ENCODE peak calls at places on chromosomes 3 and 15, in ten cellular contexts. One of them, this sample, is unnamed.

GRCh38 chr3:62497156-62497555 is 123.8 kb upstream of the FEZF2 start:
- DNase-seq in A549: no peak
- DNase-seq in sigmoid colon: no peak
- DNase-seq in astrocyte of the spinal cord: no peak
- DNase-seq in heart left ventricle: no peak
- DNase-seq in AG04449: no peak
- DNase-seq in ovary: no peak
- DNase-seq in suprapubic skin: no peak
- DNase-seq in lower lobe of right lung: no peak
- DNase-seq in fibroblast of lung: no peak
- DNase-seq in this sample: no peak

GRCh38 chr3:58325525-58325992 is 7.1 kb upstream of the PXK start:
- DNase-seq in A549: no peak
- DNase-seq in sigmoid colon: no peak
- DNase-seq in astrocyte of the spinal cord: no peak
- DNase-seq in heart left ventricle: no peak
- DNase-seq in AG04449: no peak
- DNase-seq in ovary: no peak
- DNase-seq in suprapubic skin: no peak
- DNase-seq in lower lobe of right lung: no peak
- DNase-seq in fibroblast of lung: no peak
- DNase-seq in this sample: no peak

GRCh38 chr3:190877925-190878324 is 15.4 kb upstream of the GMNC start:
- DNase-seq in A549: no peak
- DNase-seq in sigmoid colon: no peak
- DNase-seq in astrocyte of the spinal cord: no peak
- DNase-seq in heart left ventricle: no peak
- DNase-seq in AG04449: no peak
- DNase-seq in ovary: no peak
- DNase-seq in suprapubic skin: no peak
- DNase-seq in lower lobe of right lung: no peak
- DNase-seq in fibroblast of lung: no peak
- DNase-seq in this sample: no peak

GRCh38 chr3:85360742-85361387 is 402.1 kb downstream of the CADM2 start:
- DNase-seq in A549: peak; percentile 6
- DNase-seq in sigmoid colon: no peak
- DNase-seq in astrocyte of the spinal cord: peak; percentile 39
- DNase-seq in heart left ventricle: no peak
- DNase-seq in AG04449: no peak
- DNase-seq in ovary: no peak
- DNase-seq in suprapubic skin: no peak
- DNase-seq in lower lobe of right lung: no peak
- DNase-seq in fibroblast of lung: peak; percentile 23
- DNase-seq in this sample: no peak

GRCh38 chr3:161177996-161178395 is 43.1 kb upstream of the NMD3 start:
- DNase-seq in A549: no peak
- DNase-seq in sigmoid colon: no peak
- DNase-seq in astrocyte of the spinal cord: peak; percentile 78
- DNase-seq in heart left ventricle: no peak
- DNase-seq in AG04449: no peak
- DNase-seq in ovary: no peak
- DNase-seq in suprapubic skin: no peak
- DNase-seq in lower lobe of right lung: no peak
- DNase-seq in fibroblast of lung: peak; percentile 82
- DNase-seq in this sample: no peak

GRCh38 chr3:181316481-181316880 is 326.9 kb upstream of the DNAJC19 start:
- DNase-seq in A549: no peak
- DNase-seq in sigmoid colon: no peak
- DNase-seq in astrocyte of the spinal cord: peak; percentile 38
- DNase-seq in heart left ventricle: no peak
- DNase-seq in AG04449: no peak
- DNase-seq in ovary: no peak
- DNase-seq in suprapubic skin: no peak
- DNase-seq in lower lobe of right lung: no peak
- DNase-seq in fibroblast of lung: peak; percentile 40
- DNase-seq in this sample: no peak

GRCh38 chr3:100045696-100046095 is 68.6 kb downstream of the FILIP1L start:
- DNase-seq in A549: no peak
- DNase-seq in sigmoid colon: peak; percentile 87
- DNase-seq in astrocyte of the spinal cord: peak; percentile 96
- DNase-seq in heart left ventricle: peak; percentile 80
- DNase-seq in AG04449: peak; percentile 98
- DNase-seq in ovary: peak; percentile 58
- DNase-seq in suprapubic skin: peak; percentile 84
- DNase-seq in lower lobe of right lung: no peak
- DNase-seq in fibroblast of lung: peak; percentile 99
- DNase-seq in this sample: no peak

GRCh38 chr3:197542741-197543454 is 12.9 kb downstream of the BDH1 start:
- DNase-seq in A549: no peak
- DNase-seq in sigmoid colon: peak; percentile 73
- DNase-seq in astrocyte of the spinal cord: no peak
- DNase-seq in heart left ventricle: peak; percentile 65
- DNase-seq in AG04449: no peak
- DNase-seq in ovary: no peak
- DNase-seq in suprapubic skin: no peak
- DNase-seq in lower lobe of right lung: peak; percentile 74
- DNase-seq in fibroblast of lung: no peak
- DNase-seq in this sample: no peak

GRCh38 chr15:70208332-70208731 is 110.6 kb upstream of the TLE3 start:
- DNase-seq in A549: no peak
- DNase-seq in sigmoid colon: no peak
- DNase-seq in astrocyte of the spinal cord: no peak
- DNase-seq in heart left ventricle: no peak
- DNase-seq in AG04449: no peak
- DNase-seq in ovary: no peak
- DNase-seq in suprapubic skin: peak; percentile 21
- DNase-seq in lower lobe of right lung: no peak
- DNase-seq in fibroblast of lung: no peak
- DNase-seq in this sample: no peak

GRCh38 chr15:70555713-70556112 is 207.6 kb downstream of the UACA start:
- DNase-seq in A549: no peak
- DNase-seq in sigmoid colon: no peak
- DNase-seq in astrocyte of the spinal cord: no peak
- DNase-seq in heart left ventricle: no peak
- DNase-seq in AG04449: no peak
- DNase-seq in ovary: no peak
- DNase-seq in suprapubic skin: peak; percentile 20
- DNase-seq in lower lobe of right lung: no peak
- DNase-seq in fibroblast of lung: no peak
- DNase-seq in this sample: no peak

GRCh38 chr3:194272221-194272620 is 78.9 kb downstream of the CPN2 start:
- DNase-seq in A549: no peak
- DNase-seq in sigmoid colon: peak; percentile 66
- DNase-seq in astrocyte of the spinal cord: no peak
- DNase-seq in heart left ventricle: peak; percentile 26
- DNase-seq in AG04449: no peak
- DNase-seq in ovary: peak; percentile 18
- DNase-seq in suprapubic skin: peak; percentile 77
- DNase-seq in lower lobe of right lung: peak; percentile 42
- DNase-seq in fibroblast of lung: no peak
- DNase-seq in this sample: no peak

GRCh38 chr3:49937081-49937480 is 2.9 kb upstream of the RBM6 start:
- DNase-seq in A549: no peak
- DNase-seq in sigmoid colon: no peak
- DNase-seq in astrocyte of the spinal cord: no peak
- DNase-seq in heart left ventricle: no peak
- DNase-seq in AG04449: no peak
- DNase-seq in ovary: no peak
- DNase-seq in suprapubic skin: no peak
- DNase-seq in lower lobe of right lung: no peak
- DNase-seq in fibroblast of lung: no peak
- DNase-seq in this sample: no peak

GRCh38 chr3:6577584-6577983 is 283.3 kb upstream of the GRM7 start:
- DNase-seq in A549: no peak
- DNase-seq in sigmoid colon: no peak
- DNase-seq in astrocyte of the spinal cord: no peak
- DNase-seq in heart left ventricle: no peak
- DNase-seq in AG04449: no peak
- DNase-seq in ovary: no peak
- DNase-seq in suprapubic skin: no peak
- DNase-seq in lower lobe of right lung: no peak
- DNase-seq in fibroblast of lung: no peak
- DNase-seq in this sample: no peak

GRCh38 chr3:149480326-149481017 is 6.0 kb downstream of the TM4SF4 start:
- DNase-seq in A549: peak; percentile 85
- DNase-seq in sigmoid colon: peak; percentile 75
- DNase-seq in astrocyte of the spinal cord: peak; percentile 91
- DNase-seq in heart left ventricle: peak; percentile 78
- DNase-seq in AG04449: peak; percentile 37
- DNase-seq in ovary: peak; percentile 81
- DNase-seq in suprapubic skin: no peak
- DNase-seq in lower lobe of right lung: peak; percentile 83
- DNase-seq in fibroblast of lung: peak; percentile 84
- DNase-seq in this sample: peak; percentile 61

GRCh38 chr15:73600413-73601050 is 32.7 kb downstream of the NPTN start:
- DNase-seq in A549: no peak
- DNase-seq in sigmoid colon: no peak
- DNase-seq in astrocyte of the spinal cord: peak; percentile 15
- DNase-seq in heart left ventricle: no peak
- DNase-seq in AG04449: no peak
- DNase-seq in ovary: no peak
- DNase-seq in suprapubic skin: no peak
- DNase-seq in lower lobe of right lung: no peak
- DNase-seq in fibroblast of lung: no peak
- DNase-seq in this sample: no peak

GRCh38 chr15:29690765-29691475 is 131.3 kb downstream of the TJP1 start:
- DNase-seq in A549: no peak
- DNase-seq in sigmoid colon: no peak
- DNase-seq in astrocyte of the spinal cord: no peak
- DNase-seq in heart left ventricle: no peak
- DNase-seq in AG04449: no peak
- DNase-seq in ovary: no peak
- DNase-seq in suprapubic skin: no peak
- DNase-seq in lower lobe of right lung: no peak
- DNase-seq in fibroblast of lung: peak; percentile 41
- DNase-seq in this sample: no peak

DNA sequence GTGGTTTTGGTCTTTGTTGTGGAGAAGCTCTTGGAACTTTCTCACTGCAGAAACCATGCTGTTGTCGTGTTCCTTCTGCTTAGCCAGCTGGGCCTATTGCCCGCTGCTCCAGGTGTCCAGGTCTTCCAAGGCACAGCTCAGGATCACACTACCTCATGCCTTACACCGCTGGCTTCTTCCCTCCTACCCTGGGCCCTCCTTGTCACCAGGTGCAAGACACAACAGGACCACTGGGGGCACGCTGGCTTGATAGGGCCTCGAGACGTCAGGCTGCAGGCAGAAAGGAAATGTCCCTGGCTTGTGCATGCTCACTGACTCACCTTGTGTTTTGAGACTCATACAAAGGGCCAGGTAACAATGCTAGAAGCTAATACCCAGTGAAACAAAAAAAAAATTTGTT is 32.3 kb downstream of the PAQR9 start:
- DNase-seq in A549: peak; percentile 58
- DNase-seq in sigmoid colon: no peak
- DNase-seq in astrocyte of the spinal cord: no peak
- DNase-seq in heart left ventricle: no peak
- DNase-seq in AG04449: no peak
- DNase-seq in ovary: no peak
- DNase-seq in suprapubic skin: no peak
- DNase-seq in lower lobe of right lung: no peak
- DNase-seq in fibroblast of lung: no peak
- DNase-seq in this sample: no peak
- TF ChIP-seq CTCF in A549: no peak
- TF ChIP-seq CTCF in sigmoid colon: no peak
- TF ChIP-seq CTCF in astrocyte of the spinal cord: peak; percentile 27
- TF ChIP-seq CTCF in heart left ventricle: no peak
- TF ChIP-seq CTCF in AG04449: no peak
- TF ChIP-seq CTCF in ovary: no peak
- TF ChIP-seq CTCF in suprapubic skin: no peak
- TF ChIP-seq CTCF in lower lobe of right lung: no peak
- TF ChIP-seq CTCF in fibroblast of lung: no peak
- TF ChIP-seq CTCF in this sample: no peak

DNA sequence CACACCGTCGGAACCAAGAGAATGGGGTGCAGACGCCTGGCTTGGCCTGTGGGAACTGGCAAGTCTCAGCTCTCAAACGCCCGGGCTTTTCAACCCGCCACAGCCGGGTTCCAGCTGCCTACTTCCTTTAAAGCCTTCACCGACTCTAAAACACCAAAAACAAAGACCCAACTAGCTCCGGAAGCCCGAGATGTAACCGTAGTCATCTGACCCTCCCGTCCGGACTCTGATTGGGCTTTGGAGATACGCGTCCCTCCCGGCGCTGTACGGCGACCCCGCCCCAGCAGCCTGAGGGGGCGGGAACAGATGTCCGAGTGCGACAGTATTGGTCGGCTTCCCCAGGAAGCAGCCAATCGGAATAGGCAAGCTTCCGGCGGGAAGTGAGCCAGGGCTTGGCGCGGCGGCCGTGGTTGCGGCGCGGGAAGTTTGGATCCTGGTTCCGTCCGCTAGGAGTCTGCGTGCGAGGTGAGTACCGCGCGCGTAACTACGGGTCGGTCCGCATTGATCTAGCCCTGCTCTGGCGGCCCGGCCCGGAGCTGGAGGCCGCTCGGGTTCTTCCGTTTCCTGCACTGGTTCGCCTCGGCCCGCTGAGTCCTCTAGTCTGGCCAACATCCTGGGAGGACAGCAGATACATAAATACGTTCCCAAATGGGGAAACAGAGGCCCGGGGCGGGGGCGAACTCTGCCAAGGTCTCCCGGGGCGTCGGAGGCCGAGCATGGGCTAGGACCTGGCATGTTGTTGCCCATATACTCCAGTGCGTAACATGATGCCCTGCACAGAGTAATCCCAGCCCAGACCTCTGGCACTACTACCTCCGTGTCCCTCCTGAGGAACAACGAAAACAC is at the start of gene BLM:
- DNase-seq in A549: peak; percentile 100
- DNase-seq in sigmoid colon: peak; percentile 98
- DNase-seq in astrocyte of the spinal cord: peak; percentile 98
- DNase-seq in heart left ventricle: peak; percentile 96
- DNase-seq in AG04449: peak; percentile 83
- DNase-seq in ovary: peak; percentile 95
- DNase-seq in suprapubic skin: peak; percentile 97
- DNase-seq in lower lobe of right lung: peak; percentile 96
- DNase-seq in fibroblast of lung: peak; percentile 97
- DNase-seq in this sample: peak; percentile 89
- TF ChIP-seq CTCF in A549: no peak
- TF ChIP-seq CTCF in sigmoid colon: peak; percentile 36
- TF ChIP-seq CTCF in astrocyte of the spinal cord: peak; percentile 32
- TF ChIP-seq CTCF in heart left ventricle: peak; percentile 34
- TF ChIP-seq CTCF in AG04449: peak; percentile 26
- TF ChIP-seq CTCF in ovary: peak; percentile 52
- TF ChIP-seq CTCF in suprapubic skin: peak; percentile 68
- TF ChIP-seq CTCF in lower lobe of right lung: peak; percentile 51
- TF ChIP-seq CTCF in fibroblast of lung: peak; percentile 22
- TF ChIP-seq CTCF in this sample: peak; percentile 5

GRCh38 chr15:43346305-43346704 is 15.9 kb upstream of the LCMT2 start:
- DNase-seq in A549: no peak
- DNase-seq in sigmoid colon: no peak
- DNase-seq in astrocyte of the spinal cord: no peak
- DNase-seq in heart left ventricle: no peak
- DNase-seq in AG04449: no peak
- DNase-seq in ovary: no peak
- DNase-seq in suprapubic skin: no peak
- DNase-seq in lower lobe of right lung: no peak
- DNase-seq in fibroblast of lung: no peak
- DNase-seq in this sample: no peak
- TF ChIP-seq CTCF in A549: no peak
- TF ChIP-seq CTCF in sigmoid colon: no peak
- TF ChIP-seq CTCF in astrocyte of the spinal cord: no peak
- TF ChIP-seq CTCF in heart left ventricle: no peak
- TF ChIP-seq CTCF in AG04449: no peak
- TF ChIP-seq CTCF in ovary: no peak
- TF ChIP-seq CTCF in suprapubic skin: no peak
- TF ChIP-seq CTCF in lower lobe of right lung: no peak
- TF ChIP-seq CTCF in fibroblast of lung: no peak
- TF ChIP-seq CTCF in this sample: no peak

GRCh38 chr3:56302417-56302816 is 165.8 kb downstream of the ERC2 start:
- DNase-seq in A549: no peak
- DNase-seq in sigmoid colon: no peak
- DNase-seq in astrocyte of the spinal cord: no peak
- DNase-seq in heart left ventricle: no peak
- DNase-seq in AG04449: no peak
- DNase-seq in ovary: no peak
- DNase-seq in suprapubic skin: no peak
- DNase-seq in lower lobe of right lung: no peak
- DNase-seq in fibroblast of lung: no peak
- DNase-seq in this sample: no peak
- TF ChIP-seq CTCF in A549: no peak
- TF ChIP-seq CTCF in sigmoid colon: no peak
- TF ChIP-seq CTCF in astrocyte of the spinal cord: peak; percentile 45
- TF ChIP-seq CTCF in heart left ventricle: no peak
- TF ChIP-seq CTCF in AG04449: no peak
- TF ChIP-seq CTCF in ovary: no peak
- TF ChIP-seq CTCF in suprapubic skin: no peak
- TF ChIP-seq CTCF in lower lobe of right lung: no peak
- TF ChIP-seq CTCF in fibroblast of lung: no peak
- TF ChIP-seq CTCF in this sample: peak; percentile 31